ENCODE peak calls at places on chromosomes 6 and 20, in eight cellular contexts. S is HCT116, H is heart left ventricle, F is IMR-90, Q is body of pancreas, X is K562, J is gastrocnemius medialis, C is A549. K is an unnamed sample.

GRCh38 chr20:16541226-16541625 is 32.0 kb downstream of the KIF16B start:
- ATAC-seq in X (no peak), Q (no peak), H (peak), F (no peak), S (no peak), C (no peak), J (peak), K (no peak)

GRCh38 chr6:35178932-35179832 is 34.6 kb upstream of the SCUBE3 start:
- ATAC-seq in X (peak), C (no peak), S (no peak), H (no peak), J (no peak), F (no peak), Q (no peak), K (no peak)

GRCh38 chr6:96532399-96532798 is 10.8 kb downstream of the UFL1 start:
- ATAC-seq in J (no peak), F (no peak), X (no peak), C (no peak), S (no peak), H (no peak), Q (no peak), K (no peak)

GRCh38 chr20:23710771-23711170 is 21.9 kb upstream of the CST4 start:
- ATAC-seq in F (no peak), X (no peak), J (no peak), C (peak), Q (no peak), S (no peak), H (no peak), K (no peak)

GRCh38 chr6:144064831-144065668 is 30.3 kb downstream of the SF3B5 start:
- ATAC-seq in Q (peak), H (no peak), F (no peak), X (no peak), C (no peak), J (no peak), S (no peak), K (no peak)

GRCh38 chr20:41072099-41072798 is 43.6 kb downstream of the TOP1 start:
- ATAC-seq in S (peak), J (no peak), F (peak), X (peak), C (no peak), Q (no peak), H (no peak), K (peak)

GRCh38 chr20:40488401-40488800 is 200.6 kb downstream of the MAFB start:
- ATAC-seq in X (no peak), C (no peak), S (no peak), Q (no peak), H (no peak), J (no peak), F (no peak), K (no peak)

GRCh38 chr6:52984247-52984646 is 10.8 kb downstream of the GSTA4 start:
- ATAC-seq in X (no peak), J (no peak), Q (no peak), H (no peak), F (no peak), S (no peak), C (no peak), K (no peak)

GRCh38 chr6:17116090-17116387 is 14.2 kb downstream of the STMND1 start:
- ATAC-seq in J (no peak), X (no peak), Q (no peak), F (peak), H (peak), S (peak), C (peak), K (no peak)

GRCh38 chr20:35284992-35285805 is 627 bp upstream of the EIF6 start:
- ATAC-seq in F (peak), S (peak), Q (no peak), X (peak), C (no peak), J (no peak), H (no peak), K (peak)

GRCh38 chr6:2877057-2877882 is 25.8 kb downstream of the SERPINB9 start:
- ATAC-seq in H (no peak), C (peak), Q (no peak), J (no peak), S (peak), F (peak), X (no peak), K (peak)

GRCh38 chr6:6333498-6333897 is 13.0 kb upstream of the F13A1 start:
- ATAC-seq in X (no peak), C (no peak), J (no peak), Q (no peak), S (no peak), F (no peak), H (no peak), K (no peak)

GRCh38 chr6:51901766-51902165 is 185.6 kb downstream of the PKHD1 start:
- ATAC-seq in H (no peak), X (no peak), F (no peak), C (no peak), S (no peak), Q (no peak), J (no peak), K (no peak)

GRCh38 chr6:3454206-3455016 is 2.4 kb downstream of the SLC22A23 start:
- ATAC-seq in C (no peak), S (no peak), J (no peak), H (no peak), Q (no peak), F (no peak), X (no peak), K (no peak)

GRCh38 chr6:100346828-100347227 is 117.9 kb downstream of the SIM1 start:
- ATAC-seq in F (peak), H (no peak), C (no peak), S (no peak), X (no peak), Q (peak), J (no peak), K (no peak)

GRCh38 chr6:151101116-151101810 is 138.5 kb upstream of the AKAP12 start:
- ATAC-seq in H (no peak), S (no peak), Q (no peak), F (peak), X (no peak), C (no peak), J (peak), K (peak)

GRCh38 chr20:44069203-44069931 is 117.6 kb downstream of the JPH2 start:
- ATAC-seq in F (no peak), J (no peak), C (no peak), H (no peak), Q (no peak), X (no peak), S (no peak), K (no peak)

GRCh38 chr6:144718431-144718830 is 433.3 kb downstream of the UTRN start:
- ATAC-seq in S (no peak), H (no peak), F (peak), Q (no peak), J (no peak), C (no peak), X (no peak), K (no peak)

GRCh38 chr6:152634773-152635172 is 2.4 kb downstream of the SYNE1 start:
- ATAC-seq in H (no peak), C (no peak), S (no peak), J (no peak), F (no peak), Q (no peak), X (no peak), K (no peak)

GRCh38 chr6:25051083-25051482 is 115.3 kb upstream of the RIPOR2 start:
- ATAC-seq in H (no peak), C (no peak), J (no peak), F (no peak), S (no peak), Q (no peak), X (no peak), K (no peak)

GRCh38 chr20:21235346-21235712 is 67.8 kb upstream of the XRN2 start:
- ATAC-seq in C (no peak), F (no peak), S (no peak), J (no peak), H (no peak), X (no peak), Q (no peak), K (no peak)

GRCh38 chr20:49768204-49769124 is 44.2 kb upstream of the SLC9A8 start:
- ATAC-seq in J (peak), S (no peak), H (peak), F (peak), X (no peak), C (peak), Q (peak), K (peak)
- H3K27ac ChIP-seq in J (peak), S (no peak), H (peak), F (peak), X (peak), C (peak), Q (peak), K (peak)

GRCh38 chr20:45792513-45793118 is 862 bp downstream of the DNTTIP1 start:
- ATAC-seq in Q (no peak), X (peak), H (no peak), C (no peak), S (peak), J (no peak), F (no peak), K (no peak)

GRCh38 chr20:45796336-45797070 is 4.7 kb downstream of the DNTTIP1 start:
- ATAC-seq in Q (no peak), C (no peak), S (no peak), H (peak), J (peak), X (no peak), F (no peak), K (no peak)

GRCh38 chr20:45788351-45788750 is 3.3 kb downstream of the WFDC3 start:
- ATAC-seq in J (no peak), Q (no peak), C (no peak), X (no peak), S (no peak), F (no peak), H (no peak), K (no peak)

DNA sequence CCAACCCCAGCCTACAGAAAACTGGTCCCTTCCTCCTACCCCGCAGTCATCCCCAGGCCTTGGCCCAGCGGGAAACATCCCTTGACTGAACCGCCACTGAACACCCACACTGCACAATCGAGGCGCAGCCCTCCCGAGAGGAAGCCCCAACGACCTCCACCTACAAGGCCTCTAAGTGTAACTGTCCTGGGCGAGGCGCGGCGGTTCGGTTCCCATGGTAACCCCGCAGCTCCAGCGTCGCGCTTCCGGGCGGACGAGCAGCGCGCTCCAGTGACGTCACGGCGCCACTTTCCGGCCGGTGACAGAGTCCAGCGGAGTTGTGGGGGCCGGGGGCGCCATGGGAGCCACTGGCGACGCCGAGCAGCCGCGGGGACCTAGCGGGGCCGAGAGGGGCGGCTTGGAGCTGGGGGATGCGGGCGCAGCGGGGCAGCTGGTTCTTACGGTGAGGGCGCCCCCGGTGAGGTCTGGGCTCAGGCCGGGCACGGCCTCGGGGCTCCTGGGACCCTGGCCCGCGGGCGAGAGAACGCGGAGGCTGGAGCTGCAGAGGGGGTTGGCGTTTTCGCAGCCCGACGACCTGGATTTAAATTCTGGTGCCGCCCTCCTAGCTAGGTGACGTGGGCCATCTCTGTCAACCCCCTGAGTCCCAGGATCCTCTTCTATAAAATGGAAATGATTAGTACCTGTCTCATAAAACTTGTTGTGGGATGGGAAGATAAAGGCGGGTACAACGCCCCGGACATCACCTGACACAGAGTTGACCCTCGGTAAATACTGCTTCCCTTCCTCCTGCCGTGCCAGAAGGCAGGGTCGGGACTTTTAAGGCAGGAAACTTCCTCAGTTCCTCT is at the start of the genes DNTTIP1 and WFDC3:
- ATAC-seq in H (peak), C (peak), S (peak), J (peak), F (peak), X (peak), Q (peak), K (peak)
- TF ChIP-seq POLR2A in H (no peak), C (peak), S (peak), J (peak), F (peak), X (peak), Q (peak), K (peak)

DNA sequence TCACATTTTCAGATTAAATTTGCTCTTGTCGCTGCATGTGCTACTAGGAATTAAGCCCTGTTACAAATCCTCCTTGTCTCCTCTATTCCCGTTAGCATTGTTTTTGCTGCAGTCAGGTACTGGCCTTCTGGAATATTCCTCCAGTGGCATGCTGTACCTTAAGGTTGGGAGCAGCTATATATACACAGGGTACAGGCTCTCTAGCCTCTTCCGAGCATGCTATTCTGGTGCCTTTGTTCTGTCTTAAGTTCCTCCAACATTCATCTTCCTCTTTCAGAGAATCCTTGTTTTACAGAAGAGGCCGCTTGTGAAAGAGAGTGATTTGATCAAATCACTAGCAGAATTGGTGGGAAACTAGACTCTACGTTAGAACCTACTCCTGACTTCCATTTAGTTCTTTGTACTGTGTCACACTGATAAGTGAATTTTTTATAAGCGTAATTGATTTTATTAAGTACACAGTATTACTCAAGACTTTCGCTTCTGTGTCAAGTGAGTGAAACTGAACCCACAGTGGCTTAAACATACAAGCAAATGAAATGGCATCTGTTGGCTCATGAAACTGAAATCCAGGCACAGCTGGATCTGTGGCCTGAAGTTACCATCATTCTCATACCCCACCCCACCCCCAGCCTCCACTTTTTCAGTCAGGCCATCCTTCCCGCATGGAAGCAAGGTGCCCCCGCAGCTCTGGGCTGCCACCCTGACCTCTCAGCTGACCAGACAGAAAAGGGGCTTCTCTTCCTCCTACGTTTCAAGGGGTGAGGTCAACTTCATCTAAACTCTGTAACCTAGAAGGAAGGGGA is 102.4 kb downstream of the RPP40 start:
- ATAC-seq in S (no peak), H (no peak), Q (peak), F (no peak), C (no peak), J (no peak), X (no peak), K (no peak)
- H3K27ac ChIP-seq in S (no peak), H (no peak), Q (peak), F (no peak), C (no peak), J (no peak), X (no peak), K (no peak)

GRCh38 chr6:43292341-43292740 is 5.7 kb upstream of the SLC22A7 start:
- ATAC-seq in X (no peak), J (no peak), C (no peak), Q (no peak), H (no peak), S (no peak), F (no peak), K (no peak)
- TF ChIP-seq POLR2A in X (no peak), J (no peak), C (no peak), Q (no peak), H (no peak), S (no peak), F (no peak), K (no peak)